ENCODE peak calls at places on chromosomes 13 and 19, in seven cellular contexts. I is adrenal gland, Q is prostate gland, H is uterus, W is endothelial cell of umbilical vein, U is heart left ventricle, C is right lobe of liver. G is an unnamed sample.

GRCh38 chr19:10417598-10418280 is 2.6 kb upstream of the PDE4A start:
- DNase-seq in I (no peak), Q (no peak), H (no peak), W (no peak), U (no peak), C (no peak), G (no peak)

GRCh38 chr13:89361909-89362308 is 1690.7 kb downstream of the SLITRK5 start:
- DNase-seq in I (no peak), Q (no peak), H (no peak), W (peak), U (no peak), C (no peak), G (no peak)

GRCh38 chr19:16518483-16519229 is 22.5 kb downstream of the C19orf44 start:
- DNase-seq in I (no peak), Q (no peak), H (no peak), W (peak), U (no peak), C (no peak), G (no peak)

GRCh38 chr13:92896842-92897241 is 329.8 kb upstream of the GPC6 start:
- DNase-seq in I (no peak), Q (no peak), H (no peak), W (no peak), U (no peak), C (no peak), G (no peak)

GRCh38 chr13:27607125-27607524 is 13.2 kb downstream of the LNX2 start:
- DNase-seq in I (peak), Q (no peak), H (no peak), W (peak), U (no peak), C (no peak), G (no peak)

GRCh38 chr19:44889830-44890365 is 1.2 kb upstream of the TOMM40 start:
- DNase-seq in I (no peak), Q (no peak), H (no peak), W (no peak), U (no peak), C (no peak), G (no peak)

GRCh38 chr13:21171420-21171819 is 4.9 kb downstream of the SKA3 start:
- DNase-seq in I (no peak), Q (no peak), H (no peak), W (no peak), U (no peak), C (no peak), G (no peak)

GRCh38 chr19:5059767-5060166 is 90.9 kb downstream of the KDM4B start:
- DNase-seq in I (no peak), Q (no peak), H (no peak), W (no peak), U (no peak), C (no peak), G (no peak)

GRCh38 chr19:57282011-57282636 is 1.8 kb downstream of the ZNF460 start:
- DNase-seq in I (no peak), Q (no peak), H (no peak), W (no peak), U (no peak), C (no peak), G (peak)

GRCh38 chr19:13181747-13182388 is 31.7 kb downstream of the IER2 start:
- DNase-seq in I (peak), Q (peak), H (peak), W (peak), U (peak), C (peak), G (peak)

GRCh38 chr13:44141725-44142539 is 231.7 kb upstream of the SERP2 start:
- DNase-seq in I (peak), Q (peak), H (peak), W (peak), U (peak), C (peak), G (peak)

GRCh38 chr19:28968721-28969120 is 244.2 kb downstream of the UQCRFS1 start:
- DNase-seq in I (no peak), Q (no peak), H (no peak), W (no peak), U (no peak), C (no peak), G (no peak)

GRCh38 chr19:55189424-55189823 is 9.3 kb upstream of the SYT5 start:
- DNase-seq in I (peak), Q (no peak), H (peak), W (peak), U (peak), C (peak), G (peak)

GRCh38 chr19:35963514-35963913 is 27.3 kb downstream of the LRFN3 start:
- DNase-seq in I (peak), Q (no peak), H (no peak), W (peak), U (peak), C (no peak), G (no peak)

GRCh38 chr19:35231956-35232746 is 3.6 kb upstream of the FAM187B start:
- DNase-seq in I (peak), Q (no peak), H (no peak), W (no peak), U (no peak), C (no peak), G (no peak)

GRCh38 chr19:12126707-12127106 is 13.4 kb downstream of the ZNF20 start:
- DNase-seq in I (no peak), Q (no peak), H (no peak), W (no peak), U (no peak), C (no peak), G (no peak)

GRCh38 chr13:35596299-35596698 is 119.8 kb upstream of the MAB21L1 start:
- DNase-seq in I (no peak), Q (no peak), H (no peak), W (no peak), U (no peak), C (no peak), G (no peak)

GRCh38 chr19:2253106-2254051 is 2.8 kb downstream of the JSRP1 start:
- DNase-seq in I (no peak), Q (no peak), H (no peak), W (no peak), U (no peak), C (no peak), G (no peak)

GRCh38 chr13:55567721-55568625 is 1572.7 kb upstream of the PRR20A start:
- DNase-seq in I (no peak), Q (no peak), H (no peak), W (no peak), U (no peak), C (no peak), G (no peak)

GRCh38 chr13:26476111-26476743 is 81.3 kb upstream of the WASF3 start:
- DNase-seq in I (peak), Q (no peak), H (peak), W (peak), U (peak), C (peak), G (no peak)

GRCh38 chr13:42762917-42763316 is 18.5 kb upstream of the FAM216B start:
- DNase-seq in I (no peak), Q (no peak), H (no peak), W (peak), U (no peak), C (no peak), G (no peak)

GRCh38 chr13:110546933-110547332 is 14.6 kb downstream of the RAB20 start:
- DNase-seq in I (peak), Q (peak), H (no peak), W (peak), U (peak), C (peak), G (peak)

GRCh38 chr13:95533545-95534135 is 18.9 kb upstream of the CLDN10 start:
- DNase-seq in I (no peak), Q (no peak), H (no peak), W (peak), U (no peak), C (no peak), G (no peak)

GRCh38 chr19:30044273-30045259 is 102.5 kb downstream of the URI1 start:
- DNase-seq in I (no peak), Q (no peak), H (no peak), W (no peak), U (no peak), C (no peak), G (no peak)

GRCh38 chr19:703651-704446 is 4.9 kb upstream of the PALM start:
- DNase-seq in I (peak), Q (no peak), H (peak), W (peak), U (peak), C (peak), G (peak)

GRCh38 chr19:53912653-53913052 is 3.6 kb downstream of the CACNG7 start:
- DNase-seq in I (no peak), Q (no peak), H (no peak), W (no peak), U (no peak), C (no peak), G (peak)

GRCh38 chr19:6424190-6424938 is at the start of gene KHSRP:
- DNase-seq in I (no peak), Q (no peak), H (peak), W (no peak), U (peak), C (no peak), G (no peak)

GRCh38 chr13:93413972-93414717 is 187.5 kb downstream of the GPC6 start:
- DNase-seq in I (no peak), Q (no peak), H (no peak), W (no peak), U (no peak), C (no peak), G (no peak)

GRCh38 chr13:114015608-114016295 is 41.9 kb upstream of the C13orf46 start:
- DNase-seq in I (no peak), Q (peak), H (no peak), W (no peak), U (no peak), C (no peak), G (no peak)

GRCh38 chr19:13208964-13209796 is 59.0 kb downstream of the IER2 start:
- DNase-seq in I (no peak), Q (no peak), H (no peak), W (no peak), U (no peak), C (no peak), G (no peak)

GRCh38 chr13:72504026-72504925 is 223.2 kb downstream of the MZT1 start:
- DNase-seq in I (no peak), Q (no peak), H (no peak), W (no peak), U (no peak), C (no peak), G (no peak)

GRCh38 chr19:18675779-18676178 is 7.7 kb upstream of the CRTC1 start:
- DNase-seq in I (no peak), Q (no peak), H (no peak), W (no peak), U (no peak), C (no peak), G (no peak)
- TF ChIP-seq POLR2A in I (no peak), Q (no peak), H (no peak), W (no peak), U (no peak), C (no peak), G (no peak)

GRCh38 chr13:31951215-31951678 is 80.3 kb upstream of the FRY start:
- DNase-seq in I (peak), Q (no peak), H (no peak), W (no peak), U (peak), C (peak), G (no peak)
- TF ChIP-seq POLR2A in I (no peak), Q (no peak), H (no peak), W (no peak), U (no peak), C (no peak), G (no peak)

DNA sequence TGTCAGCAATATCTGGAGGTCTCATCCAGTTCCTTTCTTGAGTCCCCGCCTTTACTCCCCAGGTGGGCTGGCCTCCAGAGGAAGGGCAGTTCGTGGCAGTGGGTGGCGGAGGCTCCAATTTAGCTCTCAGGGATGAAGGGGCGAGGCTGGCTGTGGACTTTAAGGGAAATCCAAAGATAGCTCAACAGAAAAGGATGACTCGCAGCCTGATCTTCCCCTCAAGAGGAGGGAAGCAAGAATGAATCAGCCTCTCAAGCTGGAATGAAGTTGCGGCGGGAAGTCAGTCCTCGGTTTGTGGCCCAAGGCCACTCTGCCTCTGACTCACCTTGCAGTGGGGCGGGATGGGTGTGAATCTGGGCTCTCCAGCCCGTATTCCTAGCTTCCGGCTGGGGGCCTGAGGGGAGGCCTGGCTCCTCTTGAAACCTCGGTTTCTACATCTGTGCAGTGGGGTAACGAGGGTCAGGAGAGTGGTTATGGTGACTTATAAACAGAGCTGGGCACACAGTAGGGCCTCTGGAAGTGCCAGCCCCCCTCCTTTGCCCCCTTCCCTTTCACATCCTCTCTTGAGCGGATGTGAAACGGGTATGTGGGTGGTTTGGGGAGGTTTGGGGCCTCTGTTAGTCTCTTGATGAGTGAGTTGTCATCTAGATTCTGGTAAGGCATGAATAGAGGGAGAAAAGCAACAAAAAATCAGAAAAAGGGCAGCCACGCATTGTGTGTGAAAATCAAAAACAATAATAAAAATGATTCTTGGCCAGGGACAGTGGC is 10.5 kb upstream of the SMG9 start:
- DNase-seq in I (peak), Q (no peak), H (peak), W (peak), U (no peak), C (no peak), G (peak)
- TF ChIP-seq POLR2A in I (peak), Q (peak), H (no peak), W (no peak), U (no peak), C (no peak), G (no peak)

GRCh38 chr19:40280608-40281221 is 4.4 kb downstream of the AKT2 start:
- DNase-seq in I (no peak), Q (peak), H (no peak), W (no peak), U (no peak), C (peak), G (no peak)
- TF ChIP-seq POLR2A in I (no peak), Q (no peak), H (no peak), W (no peak), U (no peak), C (peak), G (no peak)

G was measured in H54.